ENCODE peak calls at places on chromosome 10, in ten cellular contexts. One of them, this sample, is unnamed.

GRCh38 chr10:22053048-22053447 is 49.5 kb upstream of the DNAJC1 start:
- DNase-seq in left ventricle myocardium inferior: no peak
- DNase-seq in right lobe of liver: no peak
- DNase-seq in heart right ventricle: no peak
- DNase-seq in upper lobe of right lung: no peak
- DNase-seq in CD8-positive, alpha-beta memory T cell: no peak
- DNase-seq in IMR-90: no peak
- DNase-seq in fibroblast of lung: no peak
- DNase-seq in heart left ventricle: no peak
- DNase-seq in suprapubic skin: no peak
- DNase-seq in this sample: no peak

GRCh38 chr10:91541481-91541880 is 91.4 kb downstream of the PPP1R3C start:
- DNase-seq in IMR-90: no peak
- DNase-seq in upper lobe of right lung: no peak
- DNase-seq in fibroblast of lung: peak; percentile 30
- DNase-seq in heart left ventricle: no peak
- DNase-seq in suprapubic skin: no peak
- DNase-seq in right lobe of liver: no peak
- DNase-seq in heart right ventricle: no peak
- DNase-seq in left ventricle myocardium inferior: no peak
- DNase-seq in CD8-positive, alpha-beta memory T cell: no peak
- DNase-seq in this sample: no peak

GRCh38 chr10:47092822-47093221 is 181.6 kb downstream of the PTPN20 start:
- DNase-seq in CD8-positive, alpha-beta memory T cell: no peak
- DNase-seq in left ventricle myocardium inferior: peak; percentile 54
- DNase-seq in fibroblast of lung: no peak
- DNase-seq in right lobe of liver: no peak
- DNase-seq in suprapubic skin: no peak
- DNase-seq in IMR-90: no peak
- DNase-seq in upper lobe of right lung: peak; percentile 72
- DNase-seq in heart right ventricle: no peak
- DNase-seq in heart left ventricle: no peak
- DNase-seq in this sample: no peak

GRCh38 chr10:107520348-107520747 is 355.8 kb upstream of the SORCS1 start:
- DNase-seq in left ventricle myocardium inferior: no peak
- DNase-seq in IMR-90: no peak
- DNase-seq in suprapubic skin: no peak
- DNase-seq in right lobe of liver: no peak
- DNase-seq in CD8-positive, alpha-beta memory T cell: no peak
- DNase-seq in heart left ventricle: no peak
- DNase-seq in fibroblast of lung: no peak
- DNase-seq in upper lobe of right lung: no peak
- DNase-seq in heart right ventricle: no peak
- DNase-seq in this sample: no peak

GRCh38 chr10:133235265-133235664 is 2.4 kb upstream of the VENTX start:
- DNase-seq in heart left ventricle: peak; percentile 39
- DNase-seq in upper lobe of right lung: peak; percentile 78
- DNase-seq in heart right ventricle: no peak
- DNase-seq in suprapubic skin: no peak
- DNase-seq in left ventricle myocardium inferior: no peak
- DNase-seq in CD8-positive, alpha-beta memory T cell: no peak
- DNase-seq in IMR-90: no peak
- DNase-seq in right lobe of liver: no peak
- DNase-seq in fibroblast of lung: no peak
- DNase-seq in this sample: no peak

GRCh38 chr10:94607111-94607510 is 61.5 kb downstream of the HELLS start:
- DNase-seq in left ventricle myocardium inferior: no peak
- DNase-seq in fibroblast of lung: no peak
- DNase-seq in heart right ventricle: no peak
- DNase-seq in right lobe of liver: no peak
- DNase-seq in upper lobe of right lung: no peak
- DNase-seq in suprapubic skin: no peak
- DNase-seq in CD8-positive, alpha-beta memory T cell: no peak
- DNase-seq in heart left ventricle: no peak
- DNase-seq in IMR-90: no peak
- DNase-seq in this sample: no peak

GRCh38 chr10:132455441-132455971 is 58.5 kb downstream of the PWWP2B start:
- DNase-seq in IMR-90: no peak
- DNase-seq in upper lobe of right lung: no peak
- DNase-seq in fibroblast of lung: no peak
- DNase-seq in CD8-positive, alpha-beta memory T cell: no peak
- DNase-seq in left ventricle myocardium inferior: no peak
- DNase-seq in right lobe of liver: no peak
- DNase-seq in heart left ventricle: no peak
- DNase-seq in heart right ventricle: no peak
- DNase-seq in suprapubic skin: no peak
- DNase-seq in this sample: no peak

GRCh38 chr10:44965104-44965503 is 5.5 kb downstream of the RASSF4 start:
- DNase-seq in IMR-90: no peak
- DNase-seq in fibroblast of lung: no peak
- DNase-seq in right lobe of liver: no peak
- DNase-seq in heart right ventricle: peak; percentile 1
- DNase-seq in heart left ventricle: peak; percentile 2
- DNase-seq in upper lobe of right lung: no peak
- DNase-seq in suprapubic skin: no peak
- DNase-seq in left ventricle myocardium inferior: no peak
- DNase-seq in CD8-positive, alpha-beta memory T cell: no peak
- DNase-seq in this sample: no peak

GRCh38 chr10:131750973-131751826 is 149.6 kb upstream of the PPP2R2D start:
- DNase-seq in left ventricle myocardium inferior: no peak
- DNase-seq in right lobe of liver: peak; percentile 38
- DNase-seq in CD8-positive, alpha-beta memory T cell: no peak
- DNase-seq in heart left ventricle: no peak
- DNase-seq in upper lobe of right lung: no peak
- DNase-seq in heart right ventricle: no peak
- DNase-seq in IMR-90: no peak
- DNase-seq in fibroblast of lung: no peak
- DNase-seq in suprapubic skin: no peak
- DNase-seq in this sample: no peak

GRCh38 chr10:60148266-60148840 is 241.3 kb downstream of the ANK3 start:
- DNase-seq in right lobe of liver: no peak
- DNase-seq in heart right ventricle: peak; percentile 12
- DNase-seq in heart left ventricle: no peak
- DNase-seq in upper lobe of right lung: no peak
- DNase-seq in IMR-90: peak; percentile 84
- DNase-seq in CD8-positive, alpha-beta memory T cell: no peak
- DNase-seq in left ventricle myocardium inferior: no peak
- DNase-seq in fibroblast of lung: peak; percentile 89
- DNase-seq in suprapubic skin: no peak
- DNase-seq in this sample: no peak

GRCh38 chr10:24694086-24694485 is 29.6 kb downstream of the ARHGAP21 start:
- DNase-seq in IMR-90: peak; percentile 47
- DNase-seq in heart right ventricle: no peak
- DNase-seq in left ventricle myocardium inferior: no peak
- DNase-seq in heart left ventricle: no peak
- DNase-seq in upper lobe of right lung: no peak
- DNase-seq in fibroblast of lung: peak; percentile 52
- DNase-seq in CD8-positive, alpha-beta memory T cell: no peak
- DNase-seq in suprapubic skin: no peak
- DNase-seq in right lobe of liver: no peak
- DNase-seq in this sample: no peak

GRCh38 chr10:132562916-132563456 is 25.4 kb downstream of the INPP5A start:
- DNase-seq in suprapubic skin: no peak
- DNase-seq in right lobe of liver: no peak
- DNase-seq in left ventricle myocardium inferior: no peak
- DNase-seq in upper lobe of right lung: no peak
- DNase-seq in CD8-positive, alpha-beta memory T cell: no peak
- DNase-seq in IMR-90: no peak
- DNase-seq in heart right ventricle: no peak
- DNase-seq in heart left ventricle: no peak
- DNase-seq in fibroblast of lung: no peak
- DNase-seq in this sample: no peak

GRCh38 chr10:110873951-110874350 is 2.2 kb downstream of the PDCD4 start:
- DNase-seq in left ventricle myocardium inferior: no peak
- DNase-seq in upper lobe of right lung: no peak
- DNase-seq in heart left ventricle: no peak
- DNase-seq in right lobe of liver: no peak
- DNase-seq in CD8-positive, alpha-beta memory T cell: no peak
- DNase-seq in IMR-90: no peak
- DNase-seq in fibroblast of lung: no peak
- DNase-seq in heart right ventricle: no peak
- DNase-seq in suprapubic skin: no peak
- DNase-seq in this sample: no peak
- H3K4me1 ChIP-seq in left ventricle myocardium inferior: peaks cover 68% of the 10 kb centered on the region
- H3K4me1 ChIP-seq in upper lobe of right lung: peaks cover 21% of the 10 kb centered on the region
- H3K4me1 ChIP-seq in heart left ventricle: peaks cover 8% of the 10 kb centered on the region
- H3K4me1 ChIP-seq in right lobe of liver: peaks cover 21% of the 10 kb centered on the region
- H3K4me1 ChIP-seq in CD8-positive, alpha-beta memory T cell: peaks cover 67% of the 10 kb centered on the region
- H3K4me1 ChIP-seq in IMR-90: peaks cover 4% of the 10 kb centered on the region
- H3K4me1 ChIP-seq in fibroblast of lung: peaks cover 5% of the 10 kb centered on the region
- H3K4me1 ChIP-seq in heart right ventricle: peaks cover 56% of the 10 kb centered on the region
- H3K4me1 ChIP-seq in suprapubic skin: peaks cover 56% of the 10 kb centered on the region
- H3K4me1 ChIP-seq in this sample: no peaks in the 10 kb centered on the region

GRCh38 chr10:103145046-103145445 is 48.0 kb downstream of the NT5C2 start:
- DNase-seq in fibroblast of lung: peak; percentile 71
- DNase-seq in heart right ventricle: no peak
- DNase-seq in suprapubic skin: no peak
- DNase-seq in heart left ventricle: no peak
- DNase-seq in CD8-positive, alpha-beta memory T cell: no peak
- DNase-seq in left ventricle myocardium inferior: no peak
- DNase-seq in right lobe of liver: no peak
- DNase-seq in upper lobe of right lung: no peak
- DNase-seq in IMR-90: peak; percentile 82
- DNase-seq in this sample: no peak
- H3K4me3 ChIP-seq in fibroblast of lung: no peak overlapping the region
- H3K4me3 ChIP-seq in heart right ventricle: peak overlapping the region; percentile 37
- H3K4me3 ChIP-seq in suprapubic skin: no peak overlapping the region
- H3K4me3 ChIP-seq in heart left ventricle: peak overlapping the region; percentile 7
- H3K4me3 ChIP-seq in CD8-positive, alpha-beta memory T cell: no peak overlapping the region
- H3K4me3 ChIP-seq in left ventricle myocardium inferior: peak overlapping the region; percentile 51
- H3K4me3 ChIP-seq in right lobe of liver: no peak overlapping the region
- H3K4me3 ChIP-seq in upper lobe of right lung: no peak overlapping the region
- H3K4me3 ChIP-seq in IMR-90: peak overlapping the region; percentile 1
- H3K4me3 ChIP-seq in this sample: no peak overlapping the region

GRCh38 chr10:6928531-6929080 is 348.5 kb upstream of the PRKCQ start:
- DNase-seq in fibroblast of lung: no peak
- DNase-seq in suprapubic skin: no peak
- DNase-seq in heart right ventricle: no peak
- DNase-seq in left ventricle myocardium inferior: no peak
- DNase-seq in CD8-positive, alpha-beta memory T cell: no peak
- DNase-seq in right lobe of liver: no peak
- DNase-seq in IMR-90: no peak
- DNase-seq in upper lobe of right lung: no peak
- DNase-seq in heart left ventricle: no peak
- DNase-seq in this sample: no peak

GRCh38 chr10:6924166-6924565 is 344.1 kb upstream of the PRKCQ start:
- DNase-seq in right lobe of liver: no peak
- DNase-seq in heart right ventricle: no peak
- DNase-seq in upper lobe of right lung: no peak
- DNase-seq in left ventricle myocardium inferior: no peak
- DNase-seq in fibroblast of lung: peak; percentile 65
- DNase-seq in IMR-90: peak; percentile 18
- DNase-seq in heart left ventricle: no peak
- DNase-seq in suprapubic skin: no peak
- DNase-seq in CD8-positive, alpha-beta memory T cell: no peak
- DNase-seq in this sample: no peak

GRCh38 chr10:6927001-6927400 is 346.9 kb upstream of the PRKCQ start:
- DNase-seq in heart right ventricle: no peak
- DNase-seq in fibroblast of lung: no peak
- DNase-seq in left ventricle myocardium inferior: no peak
- DNase-seq in upper lobe of right lung: no peak
- DNase-seq in IMR-90: no peak
- DNase-seq in CD8-positive, alpha-beta memory T cell: no peak
- DNase-seq in right lobe of liver: no peak
- DNase-seq in heart left ventricle: no peak
- DNase-seq in suprapubic skin: no peak
- DNase-seq in this sample: no peak

DNA sequence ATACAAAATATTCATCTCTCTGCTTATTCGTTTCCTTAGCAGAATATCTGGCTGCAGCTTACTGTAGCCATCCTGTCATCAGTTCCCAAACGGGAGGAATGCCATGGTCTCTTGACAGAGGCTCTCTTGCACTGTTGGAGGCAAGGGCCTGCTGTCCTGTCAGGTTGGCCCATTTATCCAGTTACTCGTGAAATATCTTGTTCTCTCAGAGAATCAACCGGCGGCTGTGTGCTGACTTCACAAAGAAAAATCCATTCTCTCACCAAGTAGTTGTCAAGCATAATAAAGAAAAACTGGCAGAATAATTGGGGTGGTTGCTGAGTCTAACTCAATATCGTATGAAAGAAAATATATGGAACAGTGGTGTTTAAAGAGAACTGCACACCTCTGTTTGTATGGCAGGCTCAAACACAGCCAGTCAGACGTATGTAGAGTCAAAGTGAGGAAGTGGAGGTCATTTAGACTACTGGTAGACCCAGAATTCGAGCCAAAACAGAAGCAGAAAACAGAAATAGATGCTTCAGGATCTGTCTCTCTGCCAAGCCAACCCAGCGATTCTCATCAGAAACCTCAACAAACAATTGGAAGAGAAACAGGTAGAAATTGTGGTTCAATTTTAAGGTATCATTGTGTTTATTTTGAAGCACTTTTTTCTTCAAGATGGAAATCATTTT is 349.2 kb upstream of the PRKCQ start:
- DNase-seq in right lobe of liver: no peak
- DNase-seq in upper lobe of right lung: no peak
- DNase-seq in heart right ventricle: peak; percentile 5
- DNase-seq in heart left ventricle: no peak
- DNase-seq in fibroblast of lung: no peak
- DNase-seq in CD8-positive, alpha-beta memory T cell: no peak
- DNase-seq in left ventricle myocardium inferior: no peak
- DNase-seq in suprapubic skin: no peak
- DNase-seq in IMR-90: no peak
- DNase-seq in this sample: no peak
- H3K4me1 ChIP-seq in right lobe of liver: no peaks in the 10 kb centered on the region
- H3K4me1 ChIP-seq in upper lobe of right lung: peaks cover 21% of the 10 kb centered on the region
- H3K4me1 ChIP-seq in heart right ventricle: peaks cover 7% of the 10 kb centered on the region
- H3K4me1 ChIP-seq in heart left ventricle: no peaks in the 10 kb centered on the region
- H3K4me1 ChIP-seq in fibroblast of lung: no peaks in the 10 kb centered on the region
- H3K4me1 ChIP-seq in CD8-positive, alpha-beta memory T cell: peaks cover 52% of the 10 kb centered on the region
- H3K4me1 ChIP-seq in left ventricle myocardium inferior: no peaks in the 10 kb centered on the region
- H3K4me1 ChIP-seq in suprapubic skin: peaks cover under 1% of the 10 kb centered on the region
- H3K4me1 ChIP-seq in IMR-90: peaks cover 7% of the 10 kb centered on the region
- H3K4me1 ChIP-seq in this sample: no peaks in the 10 kb centered on the region

DNA sequence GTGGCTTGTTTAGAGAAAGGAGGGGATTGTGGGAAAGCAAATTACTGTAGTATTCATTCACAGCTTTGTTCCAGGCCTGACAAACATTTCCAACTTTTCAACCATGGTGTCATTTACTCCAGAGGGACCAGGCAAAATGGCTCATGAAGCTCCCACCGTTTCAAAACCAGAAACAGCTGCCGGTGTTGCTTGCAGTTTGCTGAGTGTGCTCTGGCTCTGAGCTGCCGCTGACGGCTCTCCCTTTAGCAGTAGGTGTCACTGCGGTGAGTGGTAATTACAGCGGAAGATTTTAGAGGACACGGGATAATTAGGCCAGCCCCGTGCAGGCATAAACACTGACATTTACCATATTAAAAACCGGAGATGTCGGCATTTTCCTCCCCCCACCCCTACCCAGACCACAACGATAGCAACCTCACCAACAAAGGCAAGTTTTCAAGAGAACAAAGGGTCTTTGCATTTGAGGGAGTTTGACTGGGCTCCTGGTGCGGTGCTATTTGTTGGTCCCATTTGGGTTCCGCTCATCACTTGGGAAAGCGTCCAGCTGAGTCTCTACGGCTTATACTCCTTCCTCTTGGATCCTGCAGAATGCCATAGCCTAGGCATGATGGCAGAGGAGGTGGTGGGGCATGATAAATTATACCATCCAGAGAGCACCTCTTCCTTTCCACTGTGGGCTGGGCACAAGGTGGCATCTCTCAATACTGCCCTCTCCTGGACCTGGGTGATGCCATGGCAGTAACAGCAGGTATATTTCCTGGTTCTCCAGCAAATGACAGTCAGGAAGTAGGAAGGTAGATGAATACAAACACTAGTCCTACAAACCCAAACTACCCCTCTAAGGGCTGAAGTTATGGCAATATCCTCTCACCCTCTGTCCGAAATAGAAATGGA is 1005.2 kb downstream of the KCNMA1 start:
- DNase-seq in left ventricle myocardium inferior: no peak
- DNase-seq in heart right ventricle: no peak
- DNase-seq in heart left ventricle: no peak
- DNase-seq in IMR-90: no peak
- DNase-seq in suprapubic skin: no peak
- DNase-seq in right lobe of liver: no peak
- DNase-seq in upper lobe of right lung: no peak
- DNase-seq in CD8-positive, alpha-beta memory T cell: no peak
- DNase-seq in fibroblast of lung: no peak
- DNase-seq in this sample: no peak
- H3K4me3 ChIP-seq in left ventricle myocardium inferior: no peak overlapping the region
- H3K4me3 ChIP-seq in heart right ventricle: no peak overlapping the region
- H3K4me3 ChIP-seq in heart left ventricle: no peak overlapping the region
- H3K4me3 ChIP-seq in IMR-90: no peak overlapping the region
- H3K4me3 ChIP-seq in suprapubic skin: no peak overlapping the region
- H3K4me3 ChIP-seq in right lobe of liver: no peak overlapping the region
- H3K4me3 ChIP-seq in upper lobe of right lung: no peak overlapping the region
- H3K4me3 ChIP-seq in CD8-positive, alpha-beta memory T cell: no peak overlapping the region
- H3K4me3 ChIP-seq in fibroblast of lung: no peak overlapping the region
- H3K4me3 ChIP-seq in this sample: no peak overlapping the region

This sample was measured in uterus.